ENCODE peak calls at places on chromosomes 12 and 14, in seven cellular contexts. One of them, this sample, is unnamed.

GRCh38 chr12:29844667-29845066 is 60.9 kb upstream of the TMTC1 start:
- DNase-seq in OCI-LY7: no peak
- DNase-seq in left lung: no peak
- DNase-seq in PC-3: no peak
- DNase-seq in IMR-90: peak; percentile 2
- DNase-seq in H1: no peak
- DNase-seq in endodermal cell: no peak
- DNase-seq in this sample: no peak

GRCh38 chr12:131803995-131804521 is 24.1 kb upstream of the MMP17 start:
- DNase-seq in endodermal cell: no peak
- DNase-seq in H1: no peak
- DNase-seq in IMR-90: peak; percentile 60
- DNase-seq in PC-3: peak; percentile 31
- DNase-seq in left lung: peak; percentile 25
- DNase-seq in OCI-LY7: no peak
- DNase-seq in this sample: peak; percentile 32

GRCh38 chr12:16361142-16361783 is 13.8 kb downstream of the MGST1 start:
- DNase-seq in IMR-90: no peak
- DNase-seq in endodermal cell: peak; percentile 44
- DNase-seq in left lung: no peak
- DNase-seq in OCI-LY7: no peak
- DNase-seq in PC-3: no peak
- DNase-seq in H1: no peak
- DNase-seq in this sample: no peak

GRCh38 chr12:32568241-32568640 is 110.9 kb upstream of the DNM1L start:
- DNase-seq in endodermal cell: no peak
- DNase-seq in IMR-90: peak; percentile 90
- DNase-seq in left lung: no peak
- DNase-seq in OCI-LY7: no peak
- DNase-seq in H1: no peak
- DNase-seq in PC-3: peak; percentile 74
- DNase-seq in this sample: no peak

GRCh38 chr14:103551338-103551762 is 11.1 kb downstream of the BAG5 start:
- DNase-seq in OCI-LY7: no peak
- DNase-seq in IMR-90: no peak
- DNase-seq in left lung: no peak
- DNase-seq in PC-3: no peak
- DNase-seq in H1: no peak
- DNase-seq in endodermal cell: no peak
- DNase-seq in this sample: peak; percentile 91

GRCh38 chr14:39241637-39242036 is 7.9 kb downstream of the MIA2 start:
- DNase-seq in PC-3: no peak
- DNase-seq in left lung: no peak
- DNase-seq in endodermal cell: no peak
- DNase-seq in IMR-90: no peak
- DNase-seq in H1: no peak
- DNase-seq in OCI-LY7: no peak
- DNase-seq in this sample: no peak

GRCh38 chr12:76432733-76433132 is 84.5 kb upstream of the BBS10 start:
- DNase-seq in PC-3: no peak
- DNase-seq in left lung: no peak
- DNase-seq in endodermal cell: no peak
- DNase-seq in H1: no peak
- DNase-seq in IMR-90: no peak
- DNase-seq in OCI-LY7: no peak
- DNase-seq in this sample: no peak

GRCh38 chr12:5792350-5792749 is 152.7 kb downstream of the ANO2 start:
- DNase-seq in endodermal cell: peak; percentile 10
- DNase-seq in PC-3: no peak
- DNase-seq in IMR-90: peak; percentile 18
- DNase-seq in left lung: no peak
- DNase-seq in OCI-LY7: no peak
- DNase-seq in H1: no peak
- DNase-seq in this sample: no peak

GRCh38 chr14:105589161-105589925 is 63.0 kb downstream of the TMEM121 start:
- DNase-seq in endodermal cell: no peak
- DNase-seq in IMR-90: no peak
- DNase-seq in left lung: peak; percentile 58
- DNase-seq in PC-3: no peak
- DNase-seq in OCI-LY7: no peak
- DNase-seq in H1: no peak
- DNase-seq in this sample: no peak

GRCh38 chr14:30610719-30611388 is 11.3 kb upstream of the SCFD1 start:
- DNase-seq in IMR-90: peak; percentile 81
- DNase-seq in H1: no peak
- DNase-seq in endodermal cell: no peak
- DNase-seq in OCI-LY7: peak; percentile 18
- DNase-seq in PC-3: peak; percentile 91
- DNase-seq in left lung: no peak
- DNase-seq in this sample: no peak

GRCh38 chr14:95185452-95186392 is 28.4 kb upstream of the DICER1 start:
- DNase-seq in endodermal cell: no peak
- DNase-seq in OCI-LY7: no peak
- DNase-seq in IMR-90: peak; percentile 19
- DNase-seq in left lung: no peak
- DNase-seq in H1: no peak
- DNase-seq in PC-3: no peak
- DNase-seq in this sample: no peak

GRCh38 chr12:97464241-97465011 is 1.8 kb downstream of the RMST start:
- DNase-seq in left lung: no peak
- DNase-seq in H1: peak; percentile 17
- DNase-seq in PC-3: no peak
- DNase-seq in OCI-LY7: no peak
- DNase-seq in IMR-90: no peak
- DNase-seq in endodermal cell: peak; percentile 68
- DNase-seq in this sample: no peak

GRCh38 chr12:15688202-15688736 is 100.9 kb downstream of the EPS8 start:
- DNase-seq in IMR-90: no peak
- DNase-seq in endodermal cell: peak; percentile 67
- DNase-seq in OCI-LY7: no peak
- DNase-seq in left lung: peak; percentile 60
- DNase-seq in PC-3: no peak
- DNase-seq in H1: no peak
- DNase-seq in this sample: no peak

GRCh38 chr12:70449758-70450341 is 83.8 kb downstream of the KCNMB4 start:
- DNase-seq in H1: no peak
- DNase-seq in IMR-90: no peak
- DNase-seq in endodermal cell: no peak
- DNase-seq in OCI-LY7: no peak
- DNase-seq in PC-3: no peak
- DNase-seq in left lung: no peak
- DNase-seq in this sample: no peak

GRCh38 chr14:88706425-88706824 is 86.3 kb downstream of the EML5 start:
- DNase-seq in H1: no peak
- DNase-seq in IMR-90: peak; percentile 70
- DNase-seq in OCI-LY7: no peak
- DNase-seq in left lung: no peak
- DNase-seq in PC-3: peak; percentile 76
- DNase-seq in endodermal cell: no peak
- DNase-seq in this sample: no peak

GRCh38 chr14:77043177-77043983 is 14.9 kb upstream of the IRF2BPL start:
- DNase-seq in OCI-LY7: no peak
- DNase-seq in left lung: no peak
- DNase-seq in H1: no peak
- DNase-seq in endodermal cell: peak; percentile 84
- DNase-seq in IMR-90: peak; percentile 91
- DNase-seq in PC-3: peak; percentile 93
- DNase-seq in this sample: no peak

GRCh38 chr12:50542448-50542847 is 37.7 kb downstream of the DIP2B start:
- DNase-seq in H1: no peak
- DNase-seq in endodermal cell: no peak
- DNase-seq in OCI-LY7: no peak
- DNase-seq in left lung: no peak
- DNase-seq in IMR-90: peak; percentile 53
- DNase-seq in PC-3: peak; percentile 93
- DNase-seq in this sample: no peak

GRCh38 chr12:122394626-122395194 is 27.8 kb downstream of the CLIP1 start:
- DNase-seq in PC-3: no peak
- DNase-seq in IMR-90: no peak
- DNase-seq in OCI-LY7: no peak
- DNase-seq in endodermal cell: no peak
- DNase-seq in left lung: no peak
- DNase-seq in H1: no peak
- DNase-seq in this sample: no peak

GRCh38 chr14:90514015-90514398 is 117.2 kb downstream of the CALM1 start:
- DNase-seq in left lung: peak; percentile 18
- DNase-seq in OCI-LY7: no peak
- DNase-seq in H1: no peak
- DNase-seq in PC-3: peak; percentile 68
- DNase-seq in IMR-90: no peak
- DNase-seq in endodermal cell: no peak
- DNase-seq in this sample: no peak

GRCh38 chr12:120630139-120630895 is 10.1 kb upstream of the CABP1 start:
- DNase-seq in OCI-LY7: no peak
- DNase-seq in H1: no peak
- DNase-seq in PC-3: no peak
- DNase-seq in IMR-90: no peak
- DNase-seq in left lung: no peak
- DNase-seq in endodermal cell: no peak
- DNase-seq in this sample: peak; percentile 39

GRCh38 chr12:120625557-120626419 is 14.6 kb upstream of the CABP1 start:
- DNase-seq in left lung: peak; percentile 78
- DNase-seq in PC-3: no peak
- DNase-seq in IMR-90: no peak
- DNase-seq in OCI-LY7: peak; percentile 73
- DNase-seq in H1: peak; percentile 51
- DNase-seq in endodermal cell: peak; percentile 87
- DNase-seq in this sample: peak; percentile 66

GRCh38 chr12:120631097-120631496 is 9.3 kb upstream of the CABP1 start:
- DNase-seq in H1: no peak
- DNase-seq in endodermal cell: no peak
- DNase-seq in PC-3: no peak
- DNase-seq in OCI-LY7: no peak
- DNase-seq in IMR-90: no peak
- DNase-seq in left lung: no peak
- DNase-seq in this sample: peak; percentile 27

DNA sequence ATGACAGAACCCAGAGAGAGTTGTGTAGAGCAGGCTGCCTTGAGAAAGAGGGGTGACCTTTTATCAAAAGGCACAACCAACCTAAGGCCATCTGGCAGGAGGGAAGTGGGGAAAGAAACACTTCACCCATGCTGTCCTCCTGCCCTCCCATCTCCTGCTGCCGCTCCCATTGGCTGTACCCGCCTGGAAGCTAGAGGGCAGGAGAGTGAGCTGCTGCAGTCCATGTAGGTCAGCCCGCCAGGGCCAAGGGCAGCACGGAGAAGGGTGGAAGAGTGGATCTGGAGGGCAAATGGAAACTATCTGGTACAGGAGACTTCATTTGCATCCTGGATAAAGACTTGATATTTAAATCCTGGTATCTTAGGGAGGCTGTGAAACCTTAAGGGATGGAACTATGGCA is 11.5 kb upstream of the CABP1 start:
- DNase-seq in left lung: no peak
- DNase-seq in PC-3: no peak
- DNase-seq in OCI-LY7: no peak
- DNase-seq in endodermal cell: peak; percentile 91
- DNase-seq in H1: no peak
- DNase-seq in IMR-90: no peak
- DNase-seq in this sample: peak; percentile 49
- TF ChIP-seq CTCF in left lung: no peak
- TF ChIP-seq CTCF in PC-3: peak; percentile 23
- TF ChIP-seq CTCF in OCI-LY7: no peak
- TF ChIP-seq CTCF in endodermal cell: peak; percentile 68
- TF ChIP-seq CTCF in H1: peak; percentile 62
- TF ChIP-seq CTCF in IMR-90: no peak
- TF ChIP-seq CTCF in this sample: no peak

DNA sequence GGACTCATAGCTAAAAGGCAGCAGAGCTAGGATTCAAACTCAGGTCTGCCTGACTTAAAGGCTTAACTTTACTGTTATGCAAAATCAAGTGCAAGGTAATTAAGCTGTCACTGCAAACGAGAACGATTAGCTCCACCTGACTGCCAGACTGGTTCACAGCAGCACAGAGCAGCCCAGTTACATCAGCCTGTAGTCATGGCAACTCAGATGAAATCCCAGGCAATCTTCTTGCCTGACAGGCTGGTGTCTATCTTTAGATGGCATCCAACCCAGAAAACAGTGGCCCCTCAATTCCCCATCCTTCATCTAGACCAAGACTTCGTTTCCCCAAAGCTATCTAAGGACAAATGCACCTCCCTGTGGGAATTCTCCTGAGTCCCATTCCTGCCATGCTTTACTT is 77.3 kb upstream of the ACTN1 start:
- DNase-seq in left lung: no peak
- DNase-seq in endodermal cell: peak; percentile 87
- DNase-seq in PC-3: no peak
- DNase-seq in OCI-LY7: no peak
- DNase-seq in IMR-90: peak; percentile 54
- DNase-seq in H1: no peak
- DNase-seq in this sample: no peak
- TF ChIP-seq CTCF in left lung: no peak
- TF ChIP-seq CTCF in endodermal cell: peak; percentile 54
- TF ChIP-seq CTCF in PC-3: no peak
- TF ChIP-seq CTCF in OCI-LY7: no peak
- TF ChIP-seq CTCF in IMR-90: peak; percentile 7
- TF ChIP-seq CTCF in H1: peak; percentile 53
- TF ChIP-seq CTCF in this sample: peak; percentile 43

GRCh38 chr12:65098364-65098763 is 22.7 kb downstream of the WIF1 start:
- DNase-seq in PC-3: peak; percentile 37
- DNase-seq in H1: no peak
- DNase-seq in OCI-LY7: no peak
- DNase-seq in left lung: no peak
- DNase-seq in endodermal cell: no peak
- DNase-seq in IMR-90: no peak
- DNase-seq in this sample: no peak

GRCh38 chr12:65099182-65099581 is 21.9 kb downstream of the WIF1 start:
- DNase-seq in left lung: no peak
- DNase-seq in PC-3: no peak
- DNase-seq in OCI-LY7: no peak
- DNase-seq in IMR-90: no peak
- DNase-seq in H1: no peak
- DNase-seq in endodermal cell: no peak
- DNase-seq in this sample: no peak

GRCh38 chr12:65094722-65095121 is 26.4 kb downstream of the WIF1 start:
- DNase-seq in OCI-LY7: no peak
- DNase-seq in PC-3: no peak
- DNase-seq in endodermal cell: no peak
- DNase-seq in H1: no peak
- DNase-seq in IMR-90: no peak
- DNase-seq in left lung: no peak
- DNase-seq in this sample: no peak

GRCh38 chr12:65100140-65100539 is 21.0 kb downstream of the WIF1 start:
- DNase-seq in OCI-LY7: no peak
- DNase-seq in PC-3: peak; percentile 59
- DNase-seq in IMR-90: no peak
- DNase-seq in H1: no peak
- DNase-seq in left lung: no peak
- DNase-seq in endodermal cell: no peak
- DNase-seq in this sample: no peak
- TF ChIP-seq CTCF in OCI-LY7: peak; percentile 27
- TF ChIP-seq CTCF in PC-3: peak; percentile 77
- TF ChIP-seq CTCF in IMR-90: peak; percentile 10
- TF ChIP-seq CTCF in H1: peak; percentile 61
- TF ChIP-seq CTCF in left lung: no peak
- TF ChIP-seq CTCF in endodermal cell: peak; percentile 77
- TF ChIP-seq CTCF in this sample: peak; percentile 47

GRCh38 chr12:85949253-85949652 is 75.2 kb downstream of the NTS start:
- DNase-seq in left lung: no peak
- DNase-seq in PC-3: no peak
- DNase-seq in H1: peak; percentile 36
- DNase-seq in OCI-LY7: no peak
- DNase-seq in endodermal cell: peak; percentile 54
- DNase-seq in IMR-90: no peak
- DNase-seq in this sample: no peak

GRCh38 chr12:85951823-85952222 is 77.7 kb downstream of the NTS start:
- DNase-seq in PC-3: peak; percentile 49
- DNase-seq in H1: no peak
- DNase-seq in endodermal cell: no peak
- DNase-seq in IMR-90: peak; percentile 5
- DNase-seq in left lung: no peak
- DNase-seq in OCI-LY7: no peak
- DNase-seq in this sample: no peak

GRCh38 chr12:85955127-85955526 is 81.0 kb downstream of the NTS start:
- DNase-seq in IMR-90: no peak
- DNase-seq in OCI-LY7: no peak
- DNase-seq in PC-3: peak; percentile 25
- DNase-seq in H1: no peak
- DNase-seq in left lung: no peak
- DNase-seq in endodermal cell: no peak
- DNase-seq in this sample: no peak
- TF ChIP-seq CTCF in IMR-90: peak; percentile 38
- TF ChIP-seq CTCF in OCI-LY7: peak; percentile 20
- TF ChIP-seq CTCF in PC-3: peak; percentile 58
- TF ChIP-seq CTCF in H1: no peak
- TF ChIP-seq CTCF in left lung: no peak
- TF ChIP-seq CTCF in endodermal cell: peak; percentile 65
- TF ChIP-seq CTCF in this sample: peak; percentile 77